ENCODE peak calls at places on chromosomes 2 and 18, in seven cellular contexts. K is H9, B is neuronal stem cell, Z is IMR-90, F is H1, D is mesenchymal stem cell, X is mesendoderm. L is an unnamed sample.

GRCh38 chr2:99777266-99777640 is 287.4 kb upstream of the REV1 start:
- DNase-seq in Z (no peak), B (no peak), F (no peak), X (no peak), D (peak), K (no peak), L (no peak)

GRCh38 chr18:48153641-48154481 is 223.4 kb upstream of the SMAD2 start:
- DNase-seq in F (no peak), D (peak), K (no peak), X (no peak), B (no peak), Z (no peak), L (peak)

GRCh38 chr2:7930800-7931635 is 750.8 kb upstream of the ID2 start:
- DNase-seq in X (no peak), Z (peak), F (no peak), K (no peak), D (peak), B (no peak), L (no peak)

GRCh38 chr2:9937258-9937657 is 14.2 kb upstream of the GRHL1 start:
- DNase-seq in X (no peak), D (no peak), F (no peak), K (no peak), B (no peak), Z (no peak), L (no peak)

GRCh38 chr2:170276926-170277571 is 99.1 kb downstream of the MYO3B start:
- DNase-seq in D (no peak), Z (no peak), B (no peak), F (no peak), X (peak), K (no peak), L (no peak)

GRCh38 chr2:158181171-158181570 is 79.5 kb downstream of the UPP2 start:
- DNase-seq in F (no peak), K (no peak), D (no peak), X (no peak), Z (no peak), B (no peak), L (no peak)

GRCh38 chr2:71850306-71850801 is 297.3 kb downstream of the CYP26B1 start:
- DNase-seq in Z (no peak), K (peak), B (no peak), F (no peak), X (no peak), D (no peak), L (no peak)

GRCh38 chr2:12430036-12430795 is 286.5 kb upstream of the TRIB2 start:
- DNase-seq in D (peak), Z (peak), B (no peak), F (no peak), X (no peak), K (no peak), L (no peak)

GRCh38 chr18:6257950-6258349 is 156.8 kb downstream of the L3MBTL4 start:
- DNase-seq in D (no peak), X (peak), Z (no peak), F (no peak), K (peak), B (no peak), L (no peak)

GRCh38 chr2:1518891-1519530 is 105.7 kb downstream of the TPO start:
- DNase-seq in F (no peak), B (no peak), D (no peak), X (no peak), K (no peak), Z (no peak), L (no peak)

GRCh38 chr18:58567453-58568196 is 61.3 kb downstream of the ALPK2 start:
- DNase-seq in X (no peak), Z (peak), D (peak), B (no peak), F (no peak), K (no peak), L (no peak)

GRCh38 chr2:6656633-6657032 is 209.1 kb downstream of the CMPK2 start:
- DNase-seq in D (no peak), Z (no peak), X (no peak), B (no peak), K (no peak), F (no peak), L (no peak)

GRCh38 chr2:232075859-232076258 is 114.3 kb downstream of the DIS3L2 start:
- DNase-seq in B (no peak), D (no peak), F (no peak), Z (no peak), K (no peak), X (no peak), L (peak)

GRCh38 chr2:16134436-16135165 is 194.3 kb downstream of the MYCN start:
- DNase-seq in B (no peak), F (peak), Z (no peak), K (no peak), X (no peak), D (no peak), L (peak)

GRCh38 chr2:216694201-216694825 is 1.0 kb downstream of the IGFBP5 start:
- DNase-seq in B (no peak), F (peak), X (peak), K (peak), Z (no peak), D (peak), L (no peak)

GRCh38 chr2:189698020-189698887 is 23.8 kb downstream of the ANKAR start:
- DNase-seq in F (no peak), X (peak), B (no peak), Z (peak), K (peak), D (peak), L (peak)

GRCh38 chr2:31877008-31877407 is 133.8 kb downstream of the MEMO1 start:
- DNase-seq in K (no peak), B (no peak), D (peak), X (no peak), Z (peak), F (no peak), L (no peak)

GRCh38 chr2:230000118-230000841 is 68.4 kb downstream of the SLC16A14 start:
- DNase-seq in B (no peak), F (no peak), Z (no peak), X (no peak), K (no peak), D (no peak), L (no peak)

GRCh38 chr18:7857562-7857961 is 290.4 kb downstream of the PTPRM start:
- DNase-seq in X (no peak), K (no peak), D (no peak), F (no peak), B (no peak), Z (no peak), L (no peak)

GRCh38 chr18:27860701-27861107 is 316.2 kb downstream of the CDH2 start:
- DNase-seq in Z (peak), D (peak), B (no peak), X (peak), F (no peak), K (no peak), L (no peak)

GRCh38 chr2:105641389-105641811 is 103.3 kb upstream of the NCK2 start:
- DNase-seq in F (peak), D (no peak), B (no peak), K (no peak), Z (no peak), X (no peak), L (no peak)

GRCh38 chr2:65349863-65350262 is 82.5 kb downstream of the SPRED2 start:
- DNase-seq in B (no peak), F (no peak), D (peak), Z (peak), K (no peak), X (no peak), L (no peak)

GRCh38 chr2:240168041-240168440 is 27.6 kb upstream of the OTOS start:
- DNase-seq in B (no peak), K (no peak), Z (no peak), X (no peak), F (no peak), D (no peak), L (no peak)

GRCh38 chr2:178205853-178206516 is 11.7 kb downstream of the OSBPL6 start:
- DNase-seq in F (no peak), B (no peak), K (no peak), D (peak), X (no peak), Z (peak), L (no peak)

GRCh38 chr2:118148133-118148532 is 59.9 kb downstream of the INSIG2 start:
- DNase-seq in X (no peak), Z (no peak), K (no peak), D (no peak), B (no peak), F (no peak), L (no peak)

GRCh38 chr2:74026674-74027294 is 42.1 kb downstream of the TET3 start:
- DNase-seq in D (no peak), Z (no peak), K (no peak), X (peak), B (no peak), F (no peak), L (no peak)

GRCh38 chr2:96928277-96928781 is 58.1 kb downstream of the FAM178B start:
- DNase-seq in X (no peak), K (no peak), Z (no peak), D (no peak), F (no peak), B (no peak), L (no peak)

GRCh38 chr2:232377841-232378734 is 463 bp upstream of the ALPP start:
- DNase-seq in F (no peak), D (no peak), B (no peak), Z (no peak), K (no peak), X (no peak), L (peak)

GRCh38 chr2:240170354-240170735 is 29.9 kb upstream of the OTOS start:
- DNase-seq in B (peak), D (no peak), Z (peak), K (no peak), F (no peak), X (no peak), L (no peak)

DNA sequence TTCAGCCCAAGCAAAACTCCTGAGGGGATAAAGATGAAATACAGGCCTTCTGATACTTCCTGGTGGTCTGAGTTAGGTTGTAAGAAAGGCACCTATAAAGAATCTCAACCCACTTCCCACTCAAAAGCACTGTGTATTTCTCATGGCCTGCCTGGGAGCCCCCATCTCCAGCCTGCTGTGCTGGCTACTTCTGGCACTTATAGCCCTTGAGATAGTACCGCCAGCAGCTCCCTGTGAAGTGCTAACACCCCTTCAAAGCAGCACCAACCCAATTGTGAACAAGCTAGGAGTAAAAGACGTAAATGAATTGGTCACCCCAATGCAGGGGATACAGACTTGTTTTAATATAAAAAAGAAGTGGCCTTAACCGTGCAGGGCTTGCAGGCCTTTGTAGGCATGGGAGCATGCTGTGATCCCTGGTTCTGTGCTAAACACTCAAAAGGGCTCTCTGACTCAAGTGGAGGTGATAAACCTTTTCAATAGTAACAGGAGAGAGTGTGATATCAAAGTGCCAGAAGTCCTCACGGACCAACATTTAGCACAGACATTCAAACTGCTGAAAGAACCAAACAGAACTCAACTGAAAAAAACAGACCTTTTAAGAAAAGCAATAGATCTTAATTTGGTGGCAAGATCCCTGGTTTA is 80.8 kb downstream of the RTN4 start:
- DNase-seq in K (no peak), F (no peak), Z (no peak), D (no peak), B (no peak), X (no peak), L (no peak)
- H2BK120ac ChIP-seq in K (no peak), F (no peak), Z (no peak), D (no peak), B (no peak), X (no peak), L (no peak)

GRCh38 chr2:33042226-33042625 is 95.5 kb downstream of the LTBP1 start:
- DNase-seq in B (no peak), D (no peak), Z (no peak), F (no peak), K (no peak), X (no peak), L (no peak)
- H2BK120ac ChIP-seq in B (no peak), D (no peak), Z (no peak), F (no peak), K (no peak), X (no peak), L (no peak)

GRCh38 chr2:44192646-44193045 is 24.0 kb downstream of the PPM1B start:
- DNase-seq in K (no peak), F (no peak), D (no peak), B (no peak), Z (no peak), X (no peak), L (no peak)
- H2BK120ac ChIP-seq in K (no peak), F (no peak), D (no peak), B (no peak), Z (no peak), X (no peak), L (no peak)

GRCh38 chr2:236892721-236893120 is 193.0 kb upstream of the COPS8 start:
- DNase-seq in B (no peak), K (no peak), F (no peak), D (no peak), X (no peak), Z (no peak), L (no peak)

GRCh38 chr2:236899945-236900640 is 185.6 kb upstream of the COPS8 start:
- DNase-seq in Z (no peak), X (no peak), F (no peak), B (no peak), K (peak), D (no peak), L (no peak)

GRCh38 chr2:236894791-236895190 is 190.9 kb upstream of the COPS8 start:
- DNase-seq in Z (no peak), K (no peak), F (no peak), B (no peak), X (no peak), D (no peak), L (no peak)

GRCh38 chr2:236895497-236895896 is 190.2 kb upstream of the COPS8 start:
- DNase-seq in F (no peak), D (no peak), Z (no peak), X (no peak), B (no peak), K (no peak), L (no peak)

DNA sequence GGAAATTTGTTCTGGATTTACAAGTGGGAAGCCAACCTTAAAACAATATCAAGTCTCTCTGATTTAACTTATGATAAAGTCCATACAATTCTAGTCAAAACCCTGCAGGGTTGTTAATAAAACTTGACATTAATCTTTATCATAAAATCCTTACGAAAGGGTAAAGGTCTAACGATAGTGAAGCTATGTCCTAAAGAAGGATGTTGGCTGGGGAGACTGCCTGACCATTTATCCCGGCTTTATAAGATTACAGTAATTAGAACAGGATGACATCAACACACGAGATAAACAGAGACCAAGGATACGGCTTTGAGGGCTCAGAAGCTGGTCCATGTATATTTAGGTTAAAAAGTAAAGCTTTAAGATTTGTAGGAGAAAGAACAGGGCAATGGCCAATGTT is 189.0 kb upstream of the COPS8 start:
- DNase-seq in B (no peak), X (no peak), K (no peak), D (no peak), F (no peak), Z (no peak), L (no peak)
- H2BK120ac ChIP-seq in B (no peak), X (no peak), K (no peak), D (no peak), F (no peak), Z (no peak), L (no peak)

GRCh38 chr18:37247499-37248161 is 318.0 kb downstream of the CELF4 start:
- DNase-seq in K (no peak), D (no peak), X (no peak), Z (no peak), B (no peak), F (no peak), L (no peak)

GRCh38 chr18:37246779-37247340 is 318.7 kb downstream of the CELF4 start:
- DNase-seq in B (no peak), D (no peak), Z (no peak), X (no peak), K (no peak), F (no peak), L (no peak)

GRCh38 chr18:37249895-37250618 is 315.5 kb downstream of the CELF4 start:
- DNase-seq in D (no peak), Z (no peak), F (no peak), B (no peak), K (no peak), X (no peak), L (no peak)

GRCh38 chr18:37249171-37249886 is 316.3 kb downstream of the CELF4 start:
- DNase-seq in F (no peak), Z (no peak), X (no peak), B (no peak), D (no peak), K (no peak), L (no peak)

GRCh38 chr18:37248281-37248680 is 317.3 kb downstream of the CELF4 start:
- DNase-seq in D (no peak), X (no peak), B (no peak), F (no peak), K (no peak), Z (no peak), L (no peak)
- H2BK120ac ChIP-seq in D (no peak), X (no peak), B (no peak), F (no peak), K (no peak), Z (no peak), L (no peak)

L was measured in trophoblast cell.